ENCODE peak calls at places on chromosomes 13 and 19, in ten cellular contexts. One of them, this sample, is unnamed.

GRCh38 chr19:6227156-6227940 is 52.4 kb downstream of the MLLT1 start:
- DNase-seq in ovary: no peak
- DNase-seq in iPS-NIHi11: peak; percentile 8
- DNase-seq in NCI-H1092 treated with DMSO at 0.1 percent for 48 hours: no peak
- DNase-seq in pancreas: no peak
- DNase-seq in CD4-positive, alpha-beta memory T cell: no peak
- DNase-seq in nucleus accumbens: no peak
- DNase-seq in NCI-H510A: no peak
- DNase-seq in ACHN: no peak
- DNase-seq in stimulated activated CD4-positive, alpha-beta T cell treated with anti-CD3 and anti-CD28 coated beads, TNF-alpha, amount 100 ng/mL, for 4 hours: no peak
- DNase-seq in this sample: no peak

GRCh38 chr19:16168465-16169081 is 4.8 kb downstream of the CIB3 start:
- DNase-seq in stimulated activated CD4-positive, alpha-beta T cell treated with anti-CD3 and anti-CD28 coated beads, TNF-alpha, amount 100 ng/mL, for 4 hours: no peak
- DNase-seq in CD4-positive, alpha-beta memory T cell: no peak
- DNase-seq in iPS-NIHi11: no peak
- DNase-seq in NCI-H1092 treated with DMSO at 0.1 percent for 48 hours: no peak
- DNase-seq in pancreas: no peak
- DNase-seq in NCI-H510A: no peak
- DNase-seq in ACHN: no peak
- DNase-seq in nucleus accumbens: no peak
- DNase-seq in ovary: no peak
- DNase-seq in this sample: no peak

GRCh38 chr13:43597599-43597945 is 189.2 kb downstream of the ENOX1 start:
- DNase-seq in ACHN: no peak
- DNase-seq in nucleus accumbens: no peak
- DNase-seq in iPS-NIHi11: no peak
- DNase-seq in NCI-H1092 treated with DMSO at 0.1 percent for 48 hours: no peak
- DNase-seq in CD4-positive, alpha-beta memory T cell: no peak
- DNase-seq in NCI-H510A: no peak
- DNase-seq in pancreas: no peak
- DNase-seq in ovary: no peak
- DNase-seq in stimulated activated CD4-positive, alpha-beta T cell treated with anti-CD3 and anti-CD28 coated beads, TNF-alpha, amount 100 ng/mL, for 4 hours: no peak
- DNase-seq in this sample: no peak

GRCh38 chr13:29548722-29549446 is 46.6 kb downstream of the SLC7A1 start:
- DNase-seq in CD4-positive, alpha-beta memory T cell: no peak
- DNase-seq in iPS-NIHi11: no peak
- DNase-seq in stimulated activated CD4-positive, alpha-beta T cell treated with anti-CD3 and anti-CD28 coated beads, TNF-alpha, amount 100 ng/mL, for 4 hours: no peak
- DNase-seq in NCI-H510A: no peak
- DNase-seq in NCI-H1092 treated with DMSO at 0.1 percent for 48 hours: no peak
- DNase-seq in pancreas: peak; percentile 57
- DNase-seq in ACHN: no peak
- DNase-seq in ovary: no peak
- DNase-seq in nucleus accumbens: no peak
- DNase-seq in this sample: no peak

GRCh38 chr19:46551175-46551574 is 50.0 kb upstream of the CALM3 start:
- DNase-seq in nucleus accumbens: no peak
- DNase-seq in CD4-positive, alpha-beta memory T cell: no peak
- DNase-seq in stimulated activated CD4-positive, alpha-beta T cell treated with anti-CD3 and anti-CD28 coated beads, TNF-alpha, amount 100 ng/mL, for 4 hours: no peak
- DNase-seq in iPS-NIHi11: no peak
- DNase-seq in NCI-H1092 treated with DMSO at 0.1 percent for 48 hours: no peak
- DNase-seq in pancreas: no peak
- DNase-seq in NCI-H510A: no peak
- DNase-seq in ACHN: no peak
- DNase-seq in ovary: no peak
- DNase-seq in this sample: no peak

GRCh38 chr19:45568732-45569131 is 15.9 kb downstream of the OPA3 start:
- DNase-seq in nucleus accumbens: no peak
- DNase-seq in CD4-positive, alpha-beta memory T cell: no peak
- DNase-seq in ovary: no peak
- DNase-seq in ACHN: peak; percentile 80
- DNase-seq in iPS-NIHi11: no peak
- DNase-seq in NCI-H1092 treated with DMSO at 0.1 percent for 48 hours: no peak
- DNase-seq in NCI-H510A: no peak
- DNase-seq in pancreas: no peak
- DNase-seq in stimulated activated CD4-positive, alpha-beta T cell treated with anti-CD3 and anti-CD28 coated beads, TNF-alpha, amount 100 ng/mL, for 4 hours: no peak
- DNase-seq in this sample: no peak

GRCh38 chr13:112658807-112659206 is 31.0 kb upstream of the ATP11A start:
- DNase-seq in ovary: no peak
- DNase-seq in stimulated activated CD4-positive, alpha-beta T cell treated with anti-CD3 and anti-CD28 coated beads, TNF-alpha, amount 100 ng/mL, for 4 hours: no peak
- DNase-seq in CD4-positive, alpha-beta memory T cell: no peak
- DNase-seq in nucleus accumbens: no peak
- DNase-seq in pancreas: no peak
- DNase-seq in iPS-NIHi11: no peak
- DNase-seq in NCI-H510A: no peak
- DNase-seq in NCI-H1092 treated with DMSO at 0.1 percent for 48 hours: no peak
- DNase-seq in ACHN: peak; percentile 52
- DNase-seq in this sample: no peak

GRCh38 chr19:29483944-29484581 is 41.7 kb upstream of the VSTM2B start:
- DNase-seq in ACHN: no peak
- DNase-seq in ovary: peak; percentile 7
- DNase-seq in nucleus accumbens: no peak
- DNase-seq in stimulated activated CD4-positive, alpha-beta T cell treated with anti-CD3 and anti-CD28 coated beads, TNF-alpha, amount 100 ng/mL, for 4 hours: no peak
- DNase-seq in NCI-H510A: no peak
- DNase-seq in pancreas: no peak
- DNase-seq in iPS-NIHi11: no peak
- DNase-seq in NCI-H1092 treated with DMSO at 0.1 percent for 48 hours: no peak
- DNase-seq in CD4-positive, alpha-beta memory T cell: no peak
- DNase-seq in this sample: no peak

GRCh38 chr13:26183416-26183815 is 38.7 kb downstream of the RNF6 start:
- DNase-seq in ovary: no peak
- DNase-seq in NCI-H1092 treated with DMSO at 0.1 percent for 48 hours: no peak
- DNase-seq in nucleus accumbens: no peak
- DNase-seq in pancreas: no peak
- DNase-seq in stimulated activated CD4-positive, alpha-beta T cell treated with anti-CD3 and anti-CD28 coated beads, TNF-alpha, amount 100 ng/mL, for 4 hours: no peak
- DNase-seq in ACHN: no peak
- DNase-seq in CD4-positive, alpha-beta memory T cell: no peak
- DNase-seq in NCI-H510A: no peak
- DNase-seq in iPS-NIHi11: no peak
- DNase-seq in this sample: no peak

GRCh38 chr13:30796833-30797601 is 61.7 kb downstream of the ALOX5AP start:
- DNase-seq in NCI-H1092 treated with DMSO at 0.1 percent for 48 hours: peak; percentile 11
- DNase-seq in ovary: no peak
- DNase-seq in iPS-NIHi11: no peak
- DNase-seq in pancreas: no peak
- DNase-seq in nucleus accumbens: no peak
- DNase-seq in CD4-positive, alpha-beta memory T cell: no peak
- DNase-seq in NCI-H510A: no peak
- DNase-seq in ACHN: no peak
- DNase-seq in stimulated activated CD4-positive, alpha-beta T cell treated with anti-CD3 and anti-CD28 coated beads, TNF-alpha, amount 100 ng/mL, for 4 hours: no peak
- DNase-seq in this sample: no peak